ENCODE peak calls at places on chromosome 19, in four cellular contexts. S is A549, Q is upper lobe of left lung, V is stomach. K is an unnamed sample.

GRCh38 chr19:51311388-51312257 is at the start of gene IGLON5:
- DNase-seq in S (no peak), Q (no peak), V (no peak), K (no peak)

GRCh38 chr19:43499042-43499441 is 5.5 kb downstream of the PHLDB3 start:
- DNase-seq in S (no peak), Q (no peak), V (peak; percentile 34), K (no peak)

GRCh38 chr19:4361152-4362037 is 18.0 kb downstream of the MPND start:
- DNase-seq in S (no peak), Q (no peak), V (no peak), K (no peak)

GRCh38 chr19:49130325-49130724 is 11.0 kb downstream of the PPFIA3 start:
- DNase-seq in S (no peak), Q (no peak), V (no peak), K (no peak)

GRCh38 chr19:32719611-32720059 is at the start of gene TDRD12:
- DNase-seq in S (no peak), Q (no peak), V (no peak), K (no peak)

GRCh38 chr19:46717034-46717715 is at the start of gene PRKD2:
- DNase-seq in S (peak; percentile 90), Q (peak; percentile 91), V (peak; percentile 93), K (peak; percentile 62)

GRCh38 chr19:51664131-51664530 is 17.5 kb upstream of the SIGLEC14 start:
- DNase-seq in S (no peak), Q (no peak), V (no peak), K (no peak)

GRCh38 chr19:14475251-14476073 is at the start of gene PTGER1:
- DNase-seq in S (no peak), Q (no peak), V (no peak), K (no peak)

GRCh38 chr19:54352041-54352440 is 12.7 kb downstream of the LAIR1 start:
- DNase-seq in S (no peak), Q (no peak), V (no peak), K (no peak)

GRCh38 chr19:4327252-4327876 is 11.3 kb downstream of the STAP2 start:
- DNase-seq in S (no peak), Q (peak; percentile 77), V (peak; percentile 86), K (peak; percentile 76)

GRCh38 chr19:58395220-58395978 is at the start of gene RNF225:
- DNase-seq in S (no peak), Q (peak; percentile 65), V (no peak), K (no peak)

GRCh38 chr19:18699403-18700054 is 16.0 kb downstream of the CRTC1 start:
- DNase-seq in S (no peak), Q (no peak), V (no peak), K (no peak)

GRCh38 chr19:30788105-30788765 is 416.1 kb downstream of the ZNF536 start:
- DNase-seq in S (no peak), Q (no peak), V (no peak), K (no peak)

GRCh38 chr19:4380254-4380727 is 20.1 kb downstream of the SH3GL1 start:
- DNase-seq in S (no peak), Q (peak; percentile 61), V (no peak), K (no peak)

GRCh38 chr19:1169921-1170885 is 3.9 kb downstream of the SBNO2 start:
- DNase-seq in S (no peak), Q (no peak), V (peak; percentile 56), K (peak; percentile 70)

GRCh38 chr19:15437355-15438123 is 12.2 kb downstream of the WIZ start:
- DNase-seq in S (no peak), Q (no peak), V (peak; percentile 35), K (no peak)

GRCh38 chr19:38162094-38162493 is 61.9 kb downstream of the DPF1 start:
- DNase-seq in S (no peak), Q (no peak), V (no peak), K (no peak)

GRCh38 chr19:48372904-48373303 is 8.7 kb downstream of the SYNGR4 start:
- DNase-seq in S (no peak), Q (no peak), V (no peak), K (no peak)

GRCh38 chr19:50003810-50004419 is 21.3 kb downstream of the VRK3 start:
- DNase-seq in S (peak; percentile 93), Q (peak; percentile 28), V (peak; percentile 34), K (peak; percentile 97)

GRCh38 chr19:7606289-7606688 is 10.6 kb downstream of the CAMSAP3 start:
- DNase-seq in S (no peak), Q (no peak), V (no peak), K (no peak)

GRCh38 chr19:38831142-38831605 is 420 bp downstream of the ECH1 start:
- DNase-seq in S (peak; percentile 73), Q (peak; percentile 92), V (peak; percentile 88), K (peak; percentile 96)

GRCh38 chr19:14971474-14971873 is 8.2 kb downstream of the SLC1A6 start:
- DNase-seq in S (no peak), Q (no peak), V (no peak), K (no peak)

GRCh38 chr19:50317115-50317514 is 12.1 kb downstream of the KCNC3 start:
- DNase-seq in S (no peak), Q (no peak), V (no peak), K (no peak)

GRCh38 chr19:43534811-43535761 is 2.1 kb downstream of the ZNF575 start:
- DNase-seq in S (peak; percentile 59), Q (peak; percentile 32), V (peak; percentile 68), K (no peak)

GRCh38 chr19:43776285-43776684 is 4.5 kb downstream of the KCNN4 start:
- DNase-seq in S (no peak), Q (no peak), V (no peak), K (no peak)

GRCh38 chr19:5059191-5059579 is 90.3 kb downstream of the KDM4B start:
- DNase-seq in S (no peak), Q (no peak), V (no peak), K (no peak)

GRCh38 chr19:28794301-28794700 is 418.6 kb downstream of the UQCRFS1 start:
- DNase-seq in S (no peak), Q (no peak), V (no peak), K (no peak)

GRCh38 chr19:54415208-54415900 is at the start of gene TTYH1:
- DNase-seq in S (no peak), Q (no peak), V (no peak), K (no peak)

GRCh38 chr19:5324947-5325346 is 15.7 kb downstream of the PTPRS start:
- DNase-seq in S (no peak), Q (no peak), V (no peak), K (no peak)

GRCh38 chr19:56525214-56525860 is 13.4 kb upstream of the ZFP28 start:
- DNase-seq in S (no peak), Q (no peak), V (no peak), K (no peak)

GRCh38 chr19:873084-874019 is 13.9 kb downstream of the CFD start:
- DNase-seq in S (no peak), Q (no peak), V (no peak), K (peak; percentile 82)

GRCh38 chr19:1247747-1248453 is 483 bp upstream of the MIDN start:
- DNase-seq in S (no peak), Q (peak; percentile 87), V (peak; percentile 73), K (peak; percentile 72)

GRCh38 chr19:40742477-40742876 is 7.8 kb downstream of the ACTMAP start:
- DNase-seq in S (no peak), Q (no peak), V (no peak), K (no peak)

GRCh38 chr19:33395561-33396550 is 22.3 kb downstream of the CEBPG start:
- DNase-seq in S (no peak), Q (peak; percentile 57), V (peak; percentile 68), K (peak; percentile 80)

GRCh38 chr19:52453324-52454094 is at the start of gene ZNF578:
- DNase-seq in S (no peak), Q (peak; percentile 28), V (peak; percentile 43), K (no peak)

GRCh38 chr19:17215125-17215971 is at the start of gene USE1:
- DNase-seq in S (peak; percentile 76), Q (peak; percentile 93), V (peak; percentile 93), K (peak; percentile 87)
- TF ChIP-seq POLR2A in S (peak; percentile 66), Q (peak; percentile 24), V (no peak), K (peak; percentile 41)

DNA sequence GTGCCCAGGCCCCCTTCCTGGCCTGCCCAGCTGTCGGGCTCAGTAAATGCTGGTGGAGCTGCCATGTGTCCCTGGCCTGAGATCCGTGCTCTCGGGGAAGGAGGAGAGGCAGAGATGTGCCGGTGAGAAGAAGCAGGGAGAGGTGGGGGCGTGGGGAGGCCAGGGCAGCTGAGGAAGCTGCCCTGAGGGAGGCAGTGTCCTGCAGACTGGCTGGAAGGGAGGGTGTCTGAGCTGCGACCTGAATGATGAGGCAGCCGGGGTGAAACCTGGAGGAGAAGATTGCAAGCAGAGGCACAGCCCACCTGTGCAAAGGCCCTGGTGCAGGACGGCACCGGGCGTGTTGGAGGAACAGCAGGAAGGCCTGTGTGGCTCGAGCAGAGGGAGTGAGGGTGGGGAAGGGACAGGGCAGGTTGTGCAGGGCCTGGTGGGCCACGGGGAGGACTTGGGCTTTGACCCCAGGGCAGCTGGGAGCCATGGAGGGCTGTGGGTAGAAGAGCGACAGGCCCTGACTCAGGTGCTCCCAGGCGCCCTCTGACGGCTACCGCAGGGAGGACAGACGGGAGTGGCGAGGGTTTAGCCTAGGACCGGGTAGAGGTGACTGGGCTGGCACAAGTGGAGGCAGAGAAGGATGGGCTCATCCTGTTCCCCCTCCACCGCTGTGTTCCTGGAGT is 14.0 kb upstream of the CELF5 start:
- DNase-seq in S (peak; percentile 60), Q (peak; percentile 73), V (peak; percentile 67), K (no peak)
- TF ChIP-seq POLR2A in S (no peak), Q (no peak), V (no peak), K (no peak)

DNA sequence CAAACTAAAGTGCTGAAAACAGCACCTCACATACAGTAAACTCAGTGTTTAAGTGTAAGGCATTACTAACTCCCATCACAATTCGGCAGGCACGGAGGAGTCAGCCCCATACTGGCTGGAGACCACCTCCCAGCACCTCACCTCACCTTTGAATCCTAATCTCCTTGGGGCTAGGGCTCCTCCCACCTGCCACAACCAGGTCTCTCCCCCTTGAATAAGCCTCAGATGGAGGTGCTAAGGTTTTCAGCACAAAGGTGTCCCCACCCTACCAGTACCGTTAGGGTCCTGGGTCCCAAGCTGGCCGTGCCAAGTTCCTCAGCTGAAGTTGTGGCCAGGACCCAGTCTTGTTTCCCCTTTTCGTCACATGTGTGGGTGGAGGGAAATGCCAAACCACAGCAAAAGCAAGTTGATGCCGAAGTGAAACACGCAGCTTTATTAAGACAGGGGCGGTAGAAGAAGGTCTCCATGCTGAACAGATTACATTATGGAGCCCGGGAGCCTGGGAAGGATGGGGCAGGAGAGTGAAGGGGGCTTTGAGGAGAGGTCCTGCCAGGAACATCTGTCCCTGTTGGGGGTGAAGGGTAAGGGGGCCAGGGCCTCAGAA is at the start of gene IGFLR1:
- DNase-seq in S (no peak), Q (peak; percentile 73), V (peak; percentile 44), K (no peak)
- TF ChIP-seq POLR2A in S (no peak), Q (no peak), V (no peak), K (no peak)

DNA sequence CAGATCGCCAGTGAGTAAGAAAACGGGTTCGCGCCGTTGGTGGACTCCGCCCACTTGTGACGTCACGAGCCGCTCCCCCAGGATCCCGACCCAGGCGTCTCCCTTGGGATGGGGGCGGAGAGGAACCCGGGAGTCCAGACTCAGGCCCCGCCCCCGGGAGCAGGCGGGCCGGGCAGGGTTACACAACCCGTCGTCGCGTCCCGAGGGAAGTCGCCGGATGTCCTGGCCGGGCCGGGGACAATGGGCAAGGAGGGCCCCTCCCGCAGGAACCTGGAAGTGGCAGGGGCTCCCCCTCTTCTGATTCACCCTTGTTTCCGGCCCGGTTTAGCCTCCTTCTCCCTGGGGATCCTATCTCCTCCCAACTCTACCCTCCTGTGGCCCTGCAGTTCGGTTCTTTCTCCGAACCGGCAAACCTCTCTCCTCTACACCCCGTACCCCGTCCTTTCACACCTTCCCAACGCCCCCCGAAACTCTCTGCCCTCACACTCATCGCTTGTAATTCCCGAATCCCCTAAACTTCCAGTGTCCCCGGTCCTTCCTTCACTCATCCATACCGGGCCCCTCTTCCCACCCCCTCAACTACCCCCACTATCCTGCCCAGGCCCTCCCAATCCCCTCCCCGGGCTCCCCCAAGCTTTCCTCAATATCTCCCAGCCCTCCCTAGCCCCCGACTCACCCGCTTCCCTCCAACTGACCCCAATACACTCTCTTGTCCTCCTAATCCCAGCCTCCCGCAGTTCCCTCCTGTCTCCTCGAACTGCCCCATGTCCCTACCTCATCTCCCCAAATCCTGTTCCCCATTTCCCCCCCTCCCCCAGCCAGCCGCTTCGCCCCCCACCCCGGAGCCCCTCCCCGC is 20.0 kb upstream of the ERCC1 start:
- DNase-seq in S (peak; percentile 98), Q (peak; percentile 99), V (peak; percentile 97), K (peak; percentile 79)
- TF ChIP-seq POLR2A in S (peak; percentile 45), Q (peak; percentile 65), V (no peak), K (no peak)

K was measured in H54.